ENCODE peak calls at places on chromosome 21, in six cellular contexts. One of them, this sample, is unnamed.

GRCh38 chr21:40386301-40386911 is 460.6 kb downstream of the DSCAM start:
- DNase-seq in skeletal muscle cell: no peak
- DNase-seq in fibroblast of lung: peak
- DNase-seq in transverse colon: peak
- DNase-seq in BE2C: peak
- DNase-seq in AG09309: no peak
- DNase-seq in this sample: no peak

GRCh38 chr21:17576080-17576835 is 36.4 kb downstream of the BTG3 start:
- DNase-seq in skeletal muscle cell: no peak
- DNase-seq in fibroblast of lung: peak
- DNase-seq in transverse colon: no peak
- DNase-seq in BE2C: peak
- DNase-seq in AG09309: no peak
- DNase-seq in this sample: no peak

GRCh38 chr21:39330001-39330400 is 16.6 kb upstream of the BRWD1 start:
- DNase-seq in skeletal muscle cell: no peak
- DNase-seq in fibroblast of lung: no peak
- DNase-seq in transverse colon: no peak
- DNase-seq in BE2C: no peak
- DNase-seq in AG09309: no peak
- DNase-seq in this sample: no peak

GRCh38 chr21:15839026-15839425 is 109.2 kb downstream of the USP25 start:
- DNase-seq in skeletal muscle cell: no peak
- DNase-seq in fibroblast of lung: peak
- DNase-seq in transverse colon: no peak
- DNase-seq in BE2C: no peak
- DNase-seq in AG09309: no peak
- DNase-seq in this sample: peak

GRCh38 chr21:34640858-34641257 is 25.9 kb upstream of the RCAN1 start:
- DNase-seq in skeletal muscle cell: peak
- DNase-seq in fibroblast of lung: peak
- DNase-seq in transverse colon: no peak
- DNase-seq in BE2C: no peak
- DNase-seq in AG09309: peak
- DNase-seq in this sample: peak

GRCh38 chr21:28959367-28960099 is 33.1 kb downstream of the LTN1 start:
- DNase-seq in skeletal muscle cell: peak
- DNase-seq in fibroblast of lung: peak
- DNase-seq in transverse colon: no peak
- DNase-seq in BE2C: no peak
- DNase-seq in AG09309: peak
- DNase-seq in this sample: peak

GRCh38 chr21:34885636-34886553 is 163.2 kb downstream of the RUNX1 start:
- DNase-seq in skeletal muscle cell: no peak
- DNase-seq in fibroblast of lung: no peak
- DNase-seq in transverse colon: peak
- DNase-seq in BE2C: no peak
- DNase-seq in AG09309: no peak
- DNase-seq in this sample: no peak

GRCh38 chr21:37642493-37642892 is 273.8 kb downstream of the KCNJ6 start:
- DNase-seq in skeletal muscle cell: no peak
- DNase-seq in fibroblast of lung: no peak
- DNase-seq in transverse colon: no peak
- DNase-seq in BE2C: no peak
- DNase-seq in AG09309: no peak
- DNase-seq in this sample: no peak

GRCh38 chr21:28513450-28513849 is 479.2 kb downstream of the LTN1 start:
- DNase-seq in skeletal muscle cell: no peak
- DNase-seq in fibroblast of lung: peak
- DNase-seq in transverse colon: no peak
- DNase-seq in BE2C: no peak
- DNase-seq in AG09309: no peak
- DNase-seq in this sample: no peak

GRCh38 chr21:39022901-39023693 is 160.2 kb downstream of the PSMG1 start:
- DNase-seq in skeletal muscle cell: no peak
- DNase-seq in fibroblast of lung: peak
- DNase-seq in transverse colon: no peak
- DNase-seq in BE2C: no peak
- DNase-seq in AG09309: no peak
- DNase-seq in this sample: peak

GRCh38 chr21:33964706-33965325 is 49.2 kb upstream of the ATP5PO start:
- DNase-seq in skeletal muscle cell: no peak
- DNase-seq in fibroblast of lung: peak
- DNase-seq in transverse colon: no peak
- DNase-seq in BE2C: no peak
- DNase-seq in AG09309: peak
- DNase-seq in this sample: no peak

GRCh38 chr21:37712204-37712934 is 203.9 kb downstream of the KCNJ6 start:
- DNase-seq in skeletal muscle cell: peak
- DNase-seq in fibroblast of lung: peak
- DNase-seq in transverse colon: peak
- DNase-seq in BE2C: peak
- DNase-seq in AG09309: peak
- DNase-seq in this sample: peak

GRCh38 chr21:29264721-29265120 is 34.0 kb upstream of the BACH1 start:
- DNase-seq in skeletal muscle cell: no peak
- DNase-seq in fibroblast of lung: peak
- DNase-seq in transverse colon: no peak
- DNase-seq in BE2C: no peak
- DNase-seq in AG09309: no peak
- DNase-seq in this sample: no peak

GRCh38 chr21:32940079-32941014 is 85.4 kb upstream of the OLIG2 start:
- DNase-seq in skeletal muscle cell: no peak
- DNase-seq in fibroblast of lung: peak
- DNase-seq in transverse colon: peak
- DNase-seq in BE2C: peak
- DNase-seq in AG09309: peak
- DNase-seq in this sample: peak

DNA sequence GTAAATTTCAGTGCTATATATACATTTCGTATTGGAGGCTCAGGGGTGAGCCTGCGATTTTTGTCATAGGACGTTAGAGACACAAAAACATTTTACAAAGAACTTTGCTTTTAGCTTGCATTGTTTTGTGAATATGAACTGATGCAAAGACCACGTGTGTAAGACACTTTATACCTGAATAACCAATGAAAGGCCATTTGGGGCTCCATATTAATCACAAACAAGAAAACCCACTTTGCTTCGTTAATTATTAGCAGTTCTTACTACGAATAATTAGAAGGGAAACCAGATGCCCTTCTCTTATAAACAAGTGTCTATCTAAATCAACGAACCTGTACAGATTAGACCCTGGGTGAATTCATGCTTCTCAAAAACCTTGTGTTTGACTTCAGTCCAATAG is 1.1 kb downstream of the CYYR1 start:
- DNase-seq in skeletal muscle cell: no peak
- DNase-seq in fibroblast of lung: no peak
- DNase-seq in transverse colon: no peak
- DNase-seq in BE2C: no peak
- DNase-seq in AG09309: no peak
- DNase-seq in this sample: no peak
- H3K4me3 ChIP-seq in skeletal muscle cell: peak
- H3K4me3 ChIP-seq in fibroblast of lung: no peak
- H3K4me3 ChIP-seq in transverse colon: no peak
- H3K4me3 ChIP-seq in BE2C: no peak
- H3K4me3 ChIP-seq in AG09309: no peak
- H3K4me3 ChIP-seq in this sample: no peak

GRCh38 chr21:42120904-42121535 is 49.9 kb downstream of the UMODL1 start:
- DNase-seq in skeletal muscle cell: no peak
- DNase-seq in fibroblast of lung: no peak
- DNase-seq in transverse colon: no peak
- DNase-seq in BE2C: no peak
- DNase-seq in AG09309: no peak
- DNase-seq in this sample: no peak

GRCh38 chr21:42118121-42118795 is 47.1 kb downstream of the UMODL1 start:
- DNase-seq in skeletal muscle cell: no peak
- DNase-seq in fibroblast of lung: no peak
- DNase-seq in transverse colon: no peak
- DNase-seq in BE2C: no peak
- DNase-seq in AG09309: no peak
- DNase-seq in this sample: no peak

GRCh38 chr21:42120056-42120903 is 49.2 kb downstream of the UMODL1 start:
- DNase-seq in skeletal muscle cell: no peak
- DNase-seq in fibroblast of lung: no peak
- DNase-seq in transverse colon: peak
- DNase-seq in BE2C: no peak
- DNase-seq in AG09309: no peak
- DNase-seq in this sample: no peak

GRCh38 chr21:42117229-42118048 is 46.3 kb downstream of the UMODL1 start:
- DNase-seq in skeletal muscle cell: no peak
- DNase-seq in fibroblast of lung: peak
- DNase-seq in transverse colon: peak
- DNase-seq in BE2C: peak
- DNase-seq in AG09309: peak
- DNase-seq in this sample: peak

DNA sequence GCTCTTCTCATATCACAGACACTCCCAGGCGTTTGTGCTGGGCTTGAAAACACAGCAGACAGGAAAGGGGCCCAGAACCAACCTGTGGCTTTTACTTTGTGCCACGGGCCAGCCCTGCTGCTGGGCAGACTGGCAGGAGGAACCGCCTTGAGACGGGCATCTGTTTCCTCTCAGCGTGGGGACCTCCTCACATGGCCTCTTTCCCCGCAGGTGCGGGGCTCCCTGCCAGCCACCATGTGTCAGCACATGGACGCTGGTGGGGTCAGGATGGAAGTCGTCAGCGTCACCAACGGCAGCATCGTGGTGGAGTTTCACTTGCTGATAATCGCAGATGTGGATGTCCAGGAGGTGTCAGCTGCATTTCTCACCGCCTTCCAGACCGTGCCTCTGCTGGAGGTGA is 47.8 kb downstream of the UMODL1 start:
- DNase-seq in skeletal muscle cell: no peak
- DNase-seq in fibroblast of lung: peak
- DNase-seq in transverse colon: peak
- DNase-seq in BE2C: no peak
- DNase-seq in AG09309: no peak
- DNase-seq in this sample: no peak
- H3K4me3 ChIP-seq in skeletal muscle cell: no peak
- H3K4me3 ChIP-seq in fibroblast of lung: no peak
- H3K4me3 ChIP-seq in transverse colon: no peak
- H3K4me3 ChIP-seq in BE2C: no peak
- H3K4me3 ChIP-seq in AG09309: no peak
- H3K4me3 ChIP-seq in this sample: no peak

DNA sequence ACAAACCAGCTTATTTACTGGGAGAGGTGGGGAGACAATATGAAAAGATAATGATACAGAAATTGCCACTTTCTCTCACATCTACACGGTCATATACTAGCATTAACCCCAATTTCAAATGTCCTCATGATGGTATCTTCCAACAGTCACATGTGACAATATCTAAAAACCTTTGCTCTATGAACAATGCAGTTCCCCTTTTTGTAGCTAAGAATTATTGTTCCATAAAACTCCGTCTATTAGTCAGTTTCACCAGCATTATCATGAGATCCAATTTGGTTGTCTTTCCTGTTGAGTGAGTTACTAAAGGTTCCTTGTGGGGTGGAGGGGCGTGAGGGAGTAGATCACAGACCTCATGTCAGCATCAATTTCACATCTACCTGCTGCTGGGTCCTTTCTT is 1.7 kb downstream of the TIAM1 start:
- DNase-seq in skeletal muscle cell: no peak
- DNase-seq in fibroblast of lung: no peak
- DNase-seq in transverse colon: no peak
- DNase-seq in BE2C: no peak
- DNase-seq in AG09309: no peak
- DNase-seq in this sample: no peak
- H3K4me3 ChIP-seq in skeletal muscle cell: no peak
- H3K4me3 ChIP-seq in fibroblast of lung: no peak
- H3K4me3 ChIP-seq in transverse colon: no peak
- H3K4me3 ChIP-seq in BE2C: no peak
- H3K4me3 ChIP-seq in AG09309: no peak
- H3K4me3 ChIP-seq in this sample: no peak

GRCh38 chr21:36472377-36472776 is 7.5 kb downstream of the CLDN14 start:
- DNase-seq in skeletal muscle cell: no peak
- DNase-seq in fibroblast of lung: no peak
- DNase-seq in transverse colon: no peak
- DNase-seq in BE2C: no peak
- DNase-seq in AG09309: no peak
- DNase-seq in this sample: no peak
- H3K4me3 ChIP-seq in skeletal muscle cell: no peak
- H3K4me3 ChIP-seq in fibroblast of lung: no peak
- H3K4me3 ChIP-seq in transverse colon: no peak
- H3K4me3 ChIP-seq in BE2C: no peak
- H3K4me3 ChIP-seq in AG09309: no peak
- H3K4me3 ChIP-seq in this sample: no peak

DNA sequence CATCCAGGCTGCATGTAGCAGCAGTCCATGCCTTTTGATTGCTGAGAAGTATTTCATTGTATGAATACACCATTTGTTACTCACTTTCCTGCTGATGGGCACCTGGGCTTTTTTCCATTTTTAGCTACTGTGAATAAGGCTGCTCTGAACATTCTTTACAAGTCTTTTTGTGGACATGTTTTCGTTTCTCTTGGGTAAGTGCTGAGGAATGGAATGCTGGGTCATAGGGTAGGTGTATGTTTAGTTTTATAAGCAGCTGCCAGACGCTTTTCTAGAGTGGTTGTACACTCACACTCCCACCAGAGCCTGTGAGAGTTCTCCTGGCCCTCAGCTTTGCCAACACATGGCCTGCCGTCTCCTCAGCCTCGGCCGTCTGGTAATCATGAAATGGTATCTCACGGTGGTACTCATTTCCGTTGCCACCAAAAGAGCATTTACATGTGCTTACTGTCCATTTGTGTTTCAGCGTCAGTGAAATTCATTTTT is 22.7 kb downstream of the SLX9 start:
- DNase-seq in skeletal muscle cell: peak
- DNase-seq in fibroblast of lung: peak
- DNase-seq in transverse colon: no peak
- DNase-seq in BE2C: no peak
- DNase-seq in AG09309: peak
- DNase-seq in this sample: peak
- H3K4me3 ChIP-seq in skeletal muscle cell: no peak
- H3K4me3 ChIP-seq in fibroblast of lung: no peak
- H3K4me3 ChIP-seq in transverse colon: no peak
- H3K4me3 ChIP-seq in BE2C: no peak
- H3K4me3 ChIP-seq in AG09309: no peak
- H3K4me3 ChIP-seq in this sample: no peak